ENCODE peak calls at places on chromosomes 13 and 19, in nine cellular contexts. J is cardiac fibroblast; L is non-pigmented ciliary epithelial cell; A is stimulated activated CD8-positive, alpha-beta memory T cell treated with anti-CD3 and anti-CD28 coated beads, Interleukin-7, amount 100 ng/mL, for 1 hour; N is effector memory CD4-positive, alpha-beta T cell; V is cardiac muscle cell; P is GM06990; I is GM12892; K is activated CD8-positive, alpha-beta memory T cell treated with anti-CD3 and anti-CD28 coated beads, Interleukin-2, amount 50 U/mL, for 4 hours. W is an unnamed sample.

GRCh38 chr13:109844396-109844795 is 58.0 kb upstream of the IRS2 start:
- DNase-seq in J (no peak), L (no peak), A (no peak), N (no peak), V (peak), P (no peak), I (no peak), K (no peak), W (no peak)

GRCh38 chr13:50125556-50126377 is 110.5 kb downstream of the KCNRG start:
- DNase-seq in J (peak), L (no peak), A (peak), N (peak), V (peak), P (peak), I (no peak), K (peak), W (peak)

GRCh38 chr19:18007939-18008673 is at the start of gene ARRDC2:
- DNase-seq in J (peak), L (peak), A (peak), N (peak), V (peak), P (peak), I (peak), K (peak), W (peak)

GRCh38 chr13:48160879-48161278 is 66.0 kb upstream of the MED4 start:
- DNase-seq in J (peak), L (no peak), A (no peak), N (no peak), V (no peak), P (no peak), I (no peak), K (no peak), W (no peak)

GRCh38 chr19:4009990-4010807 is 2.7 kb downstream of the PIAS4 start:
- DNase-seq in J (no peak), L (no peak), A (no peak), N (no peak), V (no peak), P (no peak), I (no peak), K (no peak), W (no peak)

GRCh38 chr19:17394891-17395415 is 957 bp upstream of the CCDC194 start:
- DNase-seq in J (peak), L (no peak), A (peak), N (no peak), V (peak), P (peak), I (no peak), K (peak), W (peak)

GRCh38 chr19:14837391-14837790 is 2.4 kb upstream of the OR7A5 start:
- DNase-seq in J (no peak), L (no peak), A (no peak), N (no peak), V (no peak), P (no peak), I (no peak), K (no peak), W (no peak)

GRCh38 chr13:50015750-50016149 is 506 bp downstream of the KCNRG start:
- DNase-seq in J (no peak), L (no peak), A (no peak), N (no peak), V (no peak), P (no peak), I (no peak), K (no peak), W (no peak)

GRCh38 chr19:17830567-17831418 is 9.5 kb upstream of the INSL3 start:
- DNase-seq in J (peak), L (peak), A (no peak), N (peak), V (peak), P (peak), I (peak), K (no peak), W (peak)

GRCh38 chr19:15584095-15584494 is 30.9 kb upstream of the CYP4F8 start:
- DNase-seq in J (no peak), L (no peak), A (no peak), N (no peak), V (no peak), P (no peak), I (no peak), K (no peak), W (no peak)

GRCh38 chr19:52988506-52988905 is 25.2 kb upstream of the ERVV-1 start:
- DNase-seq in J (no peak), L (no peak), A (no peak), N (no peak), V (no peak), P (no peak), I (no peak), K (no peak), W (no peak)

GRCh38 chr13:99666146-99666805 is 165.0 kb downstream of the TM9SF2 start:
- DNase-seq in J (no peak), L (no peak), A (no peak), N (no peak), V (no peak), P (no peak), I (no peak), K (no peak), W (no peak)

GRCh38 chr13:75757336-75757735 is 121.2 kb downstream of the LMO7 start:
- DNase-seq in J (no peak), L (no peak), A (no peak), N (no peak), V (no peak), P (no peak), I (no peak), K (no peak), W (no peak)

GRCh38 chr19:55642153-55643002 is 1.1 kb upstream of the ZNF581 start:
- DNase-seq in J (peak), L (no peak), A (no peak), N (no peak), V (peak), P (peak), I (no peak), K (peak), W (peak)

GRCh38 chr19:3071764-3072163 is 9.5 kb upstream of the TLE5 start:
- DNase-seq in J (no peak), L (no peak), A (no peak), N (no peak), V (no peak), P (no peak), I (no peak), K (no peak), W (no peak)

GRCh38 chr13:100069278-100069677 is 19.6 kb upstream of the PCCA start:
- DNase-seq in J (peak), L (no peak), A (no peak), N (no peak), V (no peak), P (no peak), I (no peak), K (no peak), W (no peak)

GRCh38 chr13:110565296-110565695 is 3.8 kb upstream of the RAB20 start:
- DNase-seq in J (no peak), L (no peak), A (no peak), N (no peak), V (no peak), P (no peak), I (no peak), K (no peak), W (no peak)

W was measured in colonic mucosa.